ENCODE peak calls at places on chromosome 7, in four cellular contexts. N is cardiac muscle cell, T is GOT3, A is fibroblast of mammary gland. X is an unnamed sample.

GRCh38 chr7:81767883-81768282 is 2.0 kb downstream of the HGF start:
- DNase-seq in N (peak), T (no peak), A (peak), X (no peak)

GRCh38 chr7:139431459-139431858 is 52.0 kb downstream of the KLRG2 start:
- DNase-seq in N (peak), T (no peak), A (no peak), X (peak)

GRCh38 chr7:131603932-131604331 is 47.5 kb upstream of the PODXL start:
- DNase-seq in N (no peak), T (no peak), A (no peak), X (no peak)

GRCh38 chr7:122304996-122305421 is 459 bp upstream of the FEZF1 start:
- DNase-seq in N (no peak), T (no peak), A (peak), X (no peak)

GRCh38 chr7:6642239-6642839 is 5.2 kb downstream of the ZNF316 start:
- DNase-seq in N (no peak), T (no peak), A (no peak), X (no peak)

GRCh38 chr7:131327049-131327625 is 539 bp upstream of the MKLN1 start:
- DNase-seq in N (peak), T (no peak), A (peak), X (no peak)

GRCh38 chr7:28582226-28582625 is 169.9 kb downstream of the CREB5 start:
- DNase-seq in N (no peak), T (no peak), A (no peak), X (no peak)

GRCh38 chr7:95535647-95536046 is 49.9 kb downstream of the ASB4 start:
- DNase-seq in N (no peak), T (no peak), A (no peak), X (no peak)

GRCh38 chr7:151307536-151307935 is 34.1 kb upstream of the NUB1 start:
- DNase-seq in N (no peak), T (no peak), A (no peak), X (no peak)

GRCh38 chr7:116582164-116582732 is 57.4 kb downstream of the CAV1 start:
- DNase-seq in N (peak), T (no peak), A (peak), X (no peak)

GRCh38 chr7:151740180-151740845 is 136.6 kb downstream of the PRKAG2 start:
- DNase-seq in N (no peak), T (no peak), A (no peak), X (no peak)

GRCh38 chr7:91632234-91632947 is 248.1 kb downstream of the MTERF1 start:
- DNase-seq in N (no peak), T (no peak), A (no peak), X (no peak)

GRCh38 chr7:5477723-5478531 is 54.3 kb upstream of the TNRC18 start:
- DNase-seq in N (no peak), T (no peak), A (no peak), X (no peak)

GRCh38 chr7:65475734-65476319 is 102.2 kb downstream of the ZNF92 start:
- DNase-seq in N (peak), T (no peak), A (no peak), X (no peak)

GRCh38 chr7:36207451-36208291 is 54.6 kb downstream of the EEPD1 start:
- DNase-seq in N (peak), T (no peak), A (peak), X (peak)

GRCh38 chr7:13628231-13629001 is 361.1 kb downstream of the ETV1 start:
- DNase-seq in N (peak), T (no peak), A (peak), X (no peak)

GRCh38 chr7:80611779-80612178 is 26.7 kb upstream of the CD36 start:
- DNase-seq in N (peak), T (no peak), A (peak), X (no peak)

GRCh38 chr7:8638076-8638475 is 204.7 kb downstream of the NXPH1 start:
- DNase-seq in N (no peak), T (no peak), A (no peak), X (peak)

GRCh38 chr7:130143986-130144618 is 61.1 kb downstream of the TMEM209 start:
- DNase-seq in N (no peak), T (no peak), A (no peak), X (no peak)

GRCh38 chr7:18386590-18386989 is 109.0 kb upstream of the HDAC9 start:
- DNase-seq in N (no peak), T (no peak), A (no peak), X (no peak)

GRCh38 chr7:40700653-40701475 is 566.1 kb downstream of the SUGCT start:
- DNase-seq in N (peak), T (no peak), A (peak), X (no peak)

GRCh38 chr7:25653412-25653811 is 425.1 kb upstream of the NPVF start:
- DNase-seq in N (no peak), T (no peak), A (no peak), X (no peak)

GRCh38 chr7:1360521-1360971 is 98.7 kb downstream of the MICALL2 start:
- DNase-seq in N (no peak), T (no peak), A (no peak), X (no peak)

GRCh38 chr7:103735377-103735776 is 254.1 kb downstream of the RELN start:
- DNase-seq in N (peak), T (no peak), A (peak), X (no peak)

GRCh38 chr7:128910569-128910945 is at the start of gene KCP:
- DNase-seq in N (no peak), T (no peak), A (no peak), X (no peak)

GRCh38 chr7:130695840-130696239 is 9.5 kb upstream of the TSGA13 start:
- DNase-seq in N (peak), T (no peak), A (peak), X (peak)

GRCh38 chr7:157235357-157236018 is 96.8 kb downstream of the UBE3C start:
- DNase-seq in N (no peak), T (no peak), A (peak), X (no peak)

GRCh38 chr7:43664681-43665080 is 64.6 kb downstream of the COA1 start:
- DNase-seq in N (no peak), T (no peak), A (no peak), X (no peak)

GRCh38 chr7:124072603-124073324 is 39.9 kb upstream of the TMEM229A start:
- DNase-seq in N (peak), T (no peak), A (peak), X (no peak)

GRCh38 chr7:139635521-139636240 is 112.2 kb downstream of the CLEC2L start:
- DNase-seq in N (no peak), T (no peak), A (no peak), X (peak)

GRCh38 chr7:157713591-157713990 is 376.8 kb downstream of the DNAJB6 start:
- DNase-seq in N (no peak), T (no peak), A (no peak), X (no peak)

GRCh38 chr7:18458830-18459229 is 36.7 kb upstream of the HDAC9 start:
- DNase-seq in N (peak), T (no peak), A (peak), X (no peak)

GRCh38 chr7:158495780-158496179 is 91.8 kb downstream of the PTPRN2 start:
- DNase-seq in N (peak), T (no peak), A (peak), X (no peak)

GRCh38 chr7:42661312-42661711 is 250.6 kb downstream of the C7orf25 start:
- DNase-seq in N (peak), T (no peak), A (peak), X (no peak)

X was measured in globus pallidus.